ENCODE peak calls at places on chromosome 4, in five cellular contexts. One of them, this sample, is unnamed.

GRCh38 chr4:138190452-138190858 is 51.7 kb downstream of the SLC7A11 start:
- DNase-seq in LoVo: no peak
- DNase-seq in NCI-H187: no peak
- DNase-seq in iris pigment epithelial cell: no peak
- DNase-seq in NAMALWA: peak
- DNase-seq in this sample: no peak

GRCh38 chr4:4317496-4318232 is 27.6 kb downstream of the ZBTB49 start:
- DNase-seq in iris pigment epithelial cell: no peak
- DNase-seq in NCI-H187: no peak
- DNase-seq in NAMALWA: no peak
- DNase-seq in LoVo: no peak
- DNase-seq in this sample: no peak

GRCh38 chr4:116073051-116073450 is 959.6 kb upstream of the NDST4 start:
- DNase-seq in LoVo: no peak
- DNase-seq in NAMALWA: no peak
- DNase-seq in NCI-H187: no peak
- DNase-seq in iris pigment epithelial cell: no peak
- DNase-seq in this sample: no peak

GRCh38 chr4:56705373-56705772 is 24.3 kb upstream of the HOPX start:
- DNase-seq in iris pigment epithelial cell: no peak
- DNase-seq in LoVo: no peak
- DNase-seq in NAMALWA: no peak
- DNase-seq in NCI-H187: no peak
- DNase-seq in this sample: no peak

GRCh38 chr4:60020389-60020788 is 1179.7 kb upstream of the ADGRL3 start:
- DNase-seq in NAMALWA: no peak
- DNase-seq in iris pigment epithelial cell: no peak
- DNase-seq in LoVo: no peak
- DNase-seq in NCI-H187: no peak
- DNase-seq in this sample: no peak

GRCh38 chr4:9904976-9905587 is 116.2 kb downstream of the SLC2A9 start:
- DNase-seq in NAMALWA: no peak
- DNase-seq in NCI-H187: no peak
- DNase-seq in iris pigment epithelial cell: peak
- DNase-seq in LoVo: no peak
- DNase-seq in this sample: no peak

GRCh38 chr4:48193921-48194320 is 59.9 kb upstream of the TXK start:
- DNase-seq in LoVo: no peak
- DNase-seq in iris pigment epithelial cell: no peak
- DNase-seq in NAMALWA: no peak
- DNase-seq in NCI-H187: no peak
- DNase-seq in this sample: no peak

GRCh38 chr4:25367004-25367621 is 9.9 kb upstream of the ANAPC4 start:
- DNase-seq in NAMALWA: peak
- DNase-seq in iris pigment epithelial cell: peak
- DNase-seq in LoVo: peak
- DNase-seq in NCI-H187: no peak
- DNase-seq in this sample: no peak

GRCh38 chr4:184648220-184649025 is 824 bp downstream of the CASP3 start:
- DNase-seq in NAMALWA: peak
- DNase-seq in NCI-H187: no peak
- DNase-seq in LoVo: peak
- DNase-seq in iris pigment epithelial cell: peak
- DNase-seq in this sample: peak

GRCh38 chr4:53365121-53365485 is 758 bp downstream of the SCFD2 start:
- DNase-seq in NCI-H187: no peak
- DNase-seq in iris pigment epithelial cell: peak
- DNase-seq in NAMALWA: peak
- DNase-seq in LoVo: no peak
- DNase-seq in this sample: peak

GRCh38 chr4:138199568-138200235 is 42.4 kb downstream of the SLC7A11 start:
- DNase-seq in LoVo: peak
- DNase-seq in iris pigment epithelial cell: peak
- DNase-seq in NAMALWA: no peak
- DNase-seq in NCI-H187: no peak
- DNase-seq in this sample: peak

GRCh38 chr4:64272432-64272831 is 136.8 kb downstream of the TECRL start:
- DNase-seq in iris pigment epithelial cell: no peak
- DNase-seq in NAMALWA: no peak
- DNase-seq in NCI-H187: no peak
- DNase-seq in LoVo: no peak
- DNase-seq in this sample: no peak

GRCh38 chr4:139767585-139767984 is 102.0 kb downstream of the MGST2 start:
- DNase-seq in NCI-H187: no peak
- DNase-seq in LoVo: no peak
- DNase-seq in iris pigment epithelial cell: no peak
- DNase-seq in NAMALWA: no peak
- DNase-seq in this sample: no peak

GRCh38 chr4:143329985-143330384 is 6.7 kb upstream of the GAB1 start:
- DNase-seq in LoVo: no peak
- DNase-seq in NCI-H187: no peak
- DNase-seq in iris pigment epithelial cell: no peak
- DNase-seq in NAMALWA: no peak
- DNase-seq in this sample: no peak

GRCh38 chr4:127048371-127049085 is 584.2 kb upstream of the INTU start:
- DNase-seq in NAMALWA: no peak
- DNase-seq in NCI-H187: no peak
- DNase-seq in LoVo: no peak
- DNase-seq in iris pigment epithelial cell: peak
- DNase-seq in this sample: no peak

GRCh38 chr4:180281726-180282125 is 1961.5 kb upstream of the TENM3 start:
- DNase-seq in iris pigment epithelial cell: no peak
- DNase-seq in NAMALWA: no peak
- DNase-seq in NCI-H187: no peak
- DNase-seq in LoVo: no peak
- DNase-seq in this sample: no peak

GRCh38 chr4:36432556-36432955 is 151.1 kb downstream of the DTHD1 start:
- DNase-seq in NCI-H187: no peak
- DNase-seq in LoVo: no peak
- DNase-seq in iris pigment epithelial cell: no peak
- DNase-seq in NAMALWA: no peak
- DNase-seq in this sample: no peak

GRCh38 chr4:157389751-157390150 is 169.2 kb downstream of the GRIA2 start:
- DNase-seq in iris pigment epithelial cell: no peak
- DNase-seq in LoVo: no peak
- DNase-seq in NCI-H187: no peak
- DNase-seq in NAMALWA: no peak
- DNase-seq in this sample: no peak

GRCh38 chr4:53929955-53930798 is 134.2 kb downstream of the CHIC2 start:
- DNase-seq in NCI-H187: peak
- DNase-seq in NAMALWA: peak
- DNase-seq in LoVo: peak
- DNase-seq in iris pigment epithelial cell: peak
- DNase-seq in this sample: peak

GRCh38 chr4:138301536-138301935 is 59.4 kb upstream of the SLC7A11 start:
- DNase-seq in NCI-H187: no peak
- DNase-seq in NAMALWA: no peak
- DNase-seq in iris pigment epithelial cell: peak
- DNase-seq in LoVo: no peak
- DNase-seq in this sample: no peak

GRCh38 chr4:11489449-11490083 is 60.9 kb upstream of the HS3ST1 start:
- DNase-seq in NCI-H187: no peak
- DNase-seq in NAMALWA: no peak
- DNase-seq in iris pigment epithelial cell: no peak
- DNase-seq in LoVo: no peak
- DNase-seq in this sample: no peak

GRCh38 chr4:8916251-8916913 is 44.7 kb upstream of the HMX1 start:
- DNase-seq in NAMALWA: no peak
- DNase-seq in NCI-H187: no peak
- DNase-seq in iris pigment epithelial cell: no peak
- DNase-seq in LoVo: no peak
- DNase-seq in this sample: no peak

GRCh38 chr4:77092832-77093800 is 17.3 kb upstream of the CCNI start:
- DNase-seq in iris pigment epithelial cell: peak
- DNase-seq in NAMALWA: no peak
- DNase-seq in NCI-H187: no peak
- DNase-seq in LoVo: no peak
- DNase-seq in this sample: no peak

GRCh38 chr4:139419388-139419914 is 34.5 kb upstream of the RAB33B start:
- DNase-seq in NAMALWA: peak
- DNase-seq in iris pigment epithelial cell: peak
- DNase-seq in NCI-H187: no peak
- DNase-seq in LoVo: no peak
- DNase-seq in this sample: no peak

GRCh38 chr4:5050520-5050955 is 742 bp upstream of the STK32B start:
- DNase-seq in NAMALWA: peak
- DNase-seq in NCI-H187: peak
- DNase-seq in iris pigment epithelial cell: peak
- DNase-seq in LoVo: peak
- DNase-seq in this sample: peak

GRCh38 chr4:6032249-6033244 is 14.3 kb upstream of the C4orf50 start:
- DNase-seq in NAMALWA: no peak
- DNase-seq in NCI-H187: peak
- DNase-seq in LoVo: no peak
- DNase-seq in iris pigment epithelial cell: no peak
- DNase-seq in this sample: no peak

GRCh38 chr4:26032572-26033320 is 118.7 kb downstream of the SMIM20 start:
- DNase-seq in NCI-H187: no peak
- DNase-seq in iris pigment epithelial cell: peak
- DNase-seq in LoVo: no peak
- DNase-seq in NAMALWA: no peak
- DNase-seq in this sample: peak

GRCh38 chr4:72945719-72946336 is 123.7 kb downstream of the COX18 start:
- DNase-seq in NAMALWA: no peak
- DNase-seq in NCI-H187: no peak
- DNase-seq in iris pigment epithelial cell: no peak
- DNase-seq in LoVo: no peak
- DNase-seq in this sample: no peak

GRCh38 chr4:186724048-186724860 is 598 bp upstream of the FAT1 start:
- DNase-seq in iris pigment epithelial cell: peak
- DNase-seq in NCI-H187: no peak
- DNase-seq in LoVo: no peak
- DNase-seq in NAMALWA: no peak
- DNase-seq in this sample: no peak

GRCh38 chr4:177131736-177132135 is 177.9 kb upstream of the NEIL3 start:
- DNase-seq in NAMALWA: no peak
- DNase-seq in iris pigment epithelial cell: no peak
- DNase-seq in NCI-H187: no peak
- DNase-seq in LoVo: no peak
- DNase-seq in this sample: no peak